ENCODE peak calls at places on chromosomes 1 and 21, in six cellular contexts. W is epithelial cell of esophagus, L is osteoblast, T is upper lobe of right lung, R is cardiac muscle cell, A is pancreas. U is an unnamed sample.

GRCh38 chr1:51300270-51300669 is 30.1 kb downstream of the TTC39A start:
- DNase-seq in T (peak), W (no peak), L (no peak), A (no peak), R (no peak), U (no peak)

GRCh38 chr1:110383311-110383990 is 7.4 kb downstream of the SLC16A4 start:
- DNase-seq in L (no peak), A (no peak), W (peak), R (peak), T (no peak), U (no peak)

GRCh38 chr21:20257052-20257451 is 741.2 kb upstream of the NCAM2 start:
- DNase-seq in T (no peak), L (no peak), R (no peak), W (no peak), A (no peak), U (no peak)

GRCh38 chr1:63615809-63616420 is 22.7 kb downstream of the PGM1 start:
- DNase-seq in W (peak), A (no peak), L (peak), T (no peak), R (peak), U (peak)

GRCh38 chr1:240970253-240970652 is 358.3 kb upstream of the GREM2 start:
- DNase-seq in W (no peak), A (no peak), T (no peak), L (no peak), R (no peak), U (no peak)

GRCh38 chr1:55203064-55203463 is 12.1 kb downstream of the USP24 start:
- DNase-seq in R (no peak), L (no peak), A (no peak), T (no peak), W (no peak), U (no peak)

GRCh38 chr1:1073743-1074587 is at the start of gene RNF223:
- DNase-seq in R (no peak), A (peak), W (peak), T (peak), L (peak), U (no peak)

GRCh38 chr1:230713915-230714764 is at the start of gene AGT:
- DNase-seq in T (no peak), A (peak), R (peak), W (no peak), L (peak), U (no peak)

GRCh38 chr1:218426343-218426657 is 81.2 kb downstream of the TGFB2 start:
- DNase-seq in L (no peak), R (peak), W (peak), A (no peak), T (no peak), U (no peak)

GRCh38 chr1:211711313-211711712 is 35.9 kb upstream of the NEK2 start:
- DNase-seq in R (no peak), A (no peak), W (no peak), T (no peak), L (no peak), U (no peak)

GRCh38 chr1:11100149-11100493 is 452 bp upstream of the EXOSC10 start:
- DNase-seq in A (no peak), R (no peak), L (no peak), T (no peak), W (no peak), U (no peak)

GRCh38 chr1:210244746-210245367 is 12.3 kb downstream of the SERTAD4 start:
- DNase-seq in L (peak), T (no peak), R (peak), W (no peak), A (no peak), U (no peak)

GRCh38 chr1:209845405-209845725 is 17.6 kb downstream of the UTP25 start:
- DNase-seq in T (no peak), W (no peak), A (no peak), R (no peak), L (no peak), U (no peak)

GRCh38 chr1:37825508-37825907 is 17.5 kb upstream of the YRDC start:
- DNase-seq in T (no peak), W (no peak), A (no peak), L (no peak), R (no peak), U (no peak)

GRCh38 chr21:34630536-34631143 is 15.7 kb upstream of the RCAN1 start:
- DNase-seq in T (no peak), W (peak), A (no peak), L (peak), R (peak), U (peak)

GRCh38 chr21:17472167-17472566 is 40.7 kb upstream of the CXADR start:
- DNase-seq in R (no peak), W (peak), L (no peak), A (no peak), T (no peak), U (no peak)

GRCh38 chr1:53084589-53084971 is 22.6 kb downstream of the PODN start:
- DNase-seq in W (peak), L (peak), A (no peak), T (no peak), R (no peak), U (no peak)

GRCh38 chr21:39660596-39660995 is 47.9 kb downstream of the B3GALT5 start:
- DNase-seq in A (no peak), L (no peak), T (peak), W (peak), R (peak), U (no peak)

GRCh38 chr1:91092503-91092902 is 70.7 kb upstream of the ZNF644 start:
- DNase-seq in W (peak), T (no peak), L (no peak), A (no peak), R (no peak), U (no peak)

DNA sequence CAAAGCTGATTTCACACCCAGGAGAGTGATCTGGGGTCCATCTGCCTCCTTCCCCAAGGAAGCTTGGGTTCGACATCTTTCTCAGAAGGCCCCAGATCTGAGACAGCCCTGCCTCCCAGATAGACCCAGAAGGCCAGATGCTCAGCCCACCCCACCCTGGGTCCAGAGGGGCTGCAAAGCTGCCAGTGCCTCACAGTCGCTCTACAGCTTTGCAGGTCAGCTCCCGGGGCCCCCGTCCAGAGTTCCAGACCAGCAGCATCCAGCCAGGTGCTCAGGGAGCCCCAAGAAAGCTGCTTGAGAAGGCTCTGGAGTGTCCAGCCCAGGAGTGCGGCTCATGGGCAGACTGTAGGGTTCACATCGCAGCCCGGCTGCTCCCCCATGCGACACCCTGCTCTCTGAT is 142.8 kb upstream of the ARHGEF16 start:
- DNase-seq in A (peak), T (no peak), R (no peak), L (no peak), W (no peak), U (no peak)
- TF ChIP-seq CTCF in A (no peak), T (no peak), R (no peak), L (no peak), W (no peak), U (no peak)

DNA sequence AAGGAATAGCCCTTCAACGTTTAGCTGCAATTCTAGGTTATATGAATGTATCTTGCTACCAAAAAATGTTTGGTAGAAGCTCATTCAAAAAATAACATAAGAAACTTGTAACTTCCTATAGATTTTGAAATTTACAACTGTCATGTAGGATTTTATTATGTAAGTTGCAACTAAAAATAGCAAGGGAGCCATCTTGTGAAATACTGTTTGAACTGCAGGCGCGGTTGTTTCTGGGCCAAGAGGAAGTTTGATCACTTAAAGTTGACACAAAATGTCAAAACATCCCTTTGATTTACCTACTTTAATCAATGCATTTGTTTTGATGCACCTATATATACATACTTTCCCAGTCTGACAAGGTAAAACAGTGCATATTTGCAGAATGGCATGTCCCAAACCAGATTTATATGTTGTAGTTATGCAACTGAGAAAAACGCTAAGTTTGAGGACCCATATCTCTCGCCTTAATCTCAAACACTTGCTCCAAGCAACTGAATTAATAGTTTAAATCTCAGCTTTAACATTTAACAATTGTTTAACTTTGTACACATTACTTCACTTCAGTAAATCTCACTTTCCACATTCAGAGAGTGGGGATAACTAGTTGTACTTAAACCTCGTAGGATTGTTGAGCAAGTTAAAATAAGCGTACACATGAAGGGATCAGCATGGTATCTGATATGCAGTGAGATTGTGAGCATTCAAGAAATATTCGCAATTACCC is 63.9 kb downstream of the KCNK2 start:
- DNase-seq in L (no peak), W (peak), R (peak), T (no peak), A (no peak), U (peak)
- TF ChIP-seq CTCF in L (peak), W (peak), R (peak), T (peak), A (no peak), U (peak)

GRCh38 chr1:160167056-160167455 is 15.7 kb downstream of the ATP1A4 start:
- DNase-seq in L (no peak), A (no peak), W (peak), R (no peak), T (no peak), U (no peak)

GRCh38 chr1:160168609-160169369 is 17.4 kb downstream of the ATP1A4 start:
- DNase-seq in W (no peak), R (no peak), T (no peak), A (no peak), L (peak), U (no peak)

GRCh38 chr1:160166459-160166858 is 15.1 kb downstream of the ATP1A4 start:
- DNase-seq in A (no peak), R (no peak), W (no peak), T (peak), L (no peak), U (no peak)

GRCh38 chr1:160167580-160167979 is 16.2 kb downstream of the ATP1A4 start:
- DNase-seq in T (no peak), L (peak), A (no peak), R (no peak), W (no peak), U (no peak)

GRCh38 chr1:160168016-160168415 is 16.6 kb downstream of the ATP1A4 start:
- DNase-seq in L (no peak), R (no peak), A (no peak), T (no peak), W (no peak), U (no peak)
- TF ChIP-seq CTCF in L (no peak), R (no peak), A (no peak), T (no peak), W (no peak), U (no peak)

DNA sequence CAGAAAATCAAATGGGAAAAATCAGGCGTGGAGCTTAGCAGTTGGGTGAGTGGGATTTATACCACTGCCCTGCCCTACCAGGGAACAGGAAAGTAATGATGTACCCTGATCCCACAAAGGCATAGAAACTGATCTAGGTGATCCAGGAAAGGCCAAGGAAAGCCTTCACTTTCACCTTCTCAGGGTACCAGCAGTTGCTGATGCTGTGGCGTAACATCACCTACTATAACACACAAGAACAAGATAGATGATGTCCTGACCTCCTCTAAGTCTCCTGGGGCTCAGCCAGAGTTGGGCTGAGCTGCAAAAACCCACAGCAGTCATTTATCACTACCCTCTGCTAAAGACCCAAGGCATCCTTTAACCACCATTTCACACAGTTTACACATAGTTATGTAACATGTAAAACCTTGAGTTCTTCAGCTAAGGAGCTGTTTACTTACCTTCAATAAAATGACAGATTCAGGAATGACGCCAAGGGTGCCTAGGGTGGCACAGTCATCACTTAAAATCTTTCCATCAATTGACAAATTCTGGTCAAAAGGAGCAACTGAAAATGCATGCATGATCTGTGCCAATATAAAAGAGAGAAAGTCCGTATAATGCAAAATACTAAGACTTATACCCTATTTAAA is 20.5 kb upstream of the RAP1GAP start:
- DNase-seq in L (no peak), W (no peak), R (no peak), T (no peak), A (no peak), U (no peak)
- TF ChIP-seq CTCF in L (no peak), W (no peak), R (no peak), T (no peak), A (no peak), U (no peak)

GRCh38 chr1:47442844-47443529 is 5.1 kb downstream of the FOXD2 start:
- DNase-seq in W (no peak), T (no peak), A (no peak), L (no peak), R (no peak), U (no peak)

GRCh38 chr1:47444317-47444577 is 6.4 kb downstream of the FOXD2 start:
- DNase-seq in L (no peak), A (no peak), R (no peak), W (no peak), T (no peak), U (no peak)

GRCh38 chr1:47445823-47446567 is 8.2 kb downstream of the FOXD2 start:
- DNase-seq in L (no peak), T (no peak), W (no peak), A (no peak), R (no peak), U (no peak)

GRCh38 chr1:47443530-47444316 is 5.9 kb downstream of the FOXD2 start:
- DNase-seq in L (no peak), A (no peak), R (no peak), W (no peak), T (no peak), U (no peak)

DNA sequence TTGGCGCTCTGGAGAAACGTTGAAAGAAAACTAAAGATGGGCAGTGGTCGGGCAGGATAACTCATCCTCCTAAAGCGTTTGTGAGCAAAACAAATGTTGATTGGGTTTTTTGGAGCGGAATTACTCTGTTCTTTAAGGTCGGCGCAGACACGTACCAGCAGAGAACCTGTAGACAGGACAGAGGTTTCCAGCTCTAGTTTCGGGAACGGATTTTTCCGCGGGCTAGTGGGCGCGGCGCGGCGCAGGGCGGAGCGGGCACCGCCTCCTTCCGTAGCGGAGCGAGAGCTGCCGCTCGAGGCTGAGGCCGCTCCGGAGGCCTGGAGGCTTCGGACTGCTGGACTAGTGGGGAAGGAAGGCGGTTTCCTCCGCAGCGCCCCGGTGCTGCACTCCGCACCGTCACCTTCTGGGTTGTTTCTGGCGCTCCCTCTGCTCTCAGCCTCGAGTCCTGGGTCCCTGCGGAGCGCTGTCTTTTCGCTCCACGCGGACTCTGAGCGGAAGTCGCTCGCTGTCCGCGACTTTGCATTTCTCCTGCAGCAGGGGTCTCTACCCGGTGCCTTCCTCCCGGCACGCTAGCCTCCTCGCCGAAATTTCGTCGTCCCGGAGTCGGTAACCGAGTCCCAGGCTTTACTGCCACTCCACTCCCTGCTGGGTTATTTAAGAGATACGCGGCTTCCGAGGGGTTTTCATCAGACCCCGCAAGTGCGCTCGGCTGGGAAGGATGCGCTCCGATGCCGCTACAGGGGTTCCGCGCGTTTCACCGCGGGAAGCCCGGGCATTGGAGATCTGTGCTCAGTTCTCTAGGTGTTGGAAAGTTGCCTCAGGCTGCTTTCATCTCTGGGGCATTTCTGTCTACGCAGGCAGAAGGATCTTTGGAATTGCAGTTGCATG is 7.0 kb downstream of the FOXD2 start:
- DNase-seq in R (peak), L (peak), T (peak), W (peak), A (no peak), U (no peak)
- TF ChIP-seq CTCF in R (no peak), L (no peak), T (no peak), W (no peak), A (no peak), U (no peak)

DNA sequence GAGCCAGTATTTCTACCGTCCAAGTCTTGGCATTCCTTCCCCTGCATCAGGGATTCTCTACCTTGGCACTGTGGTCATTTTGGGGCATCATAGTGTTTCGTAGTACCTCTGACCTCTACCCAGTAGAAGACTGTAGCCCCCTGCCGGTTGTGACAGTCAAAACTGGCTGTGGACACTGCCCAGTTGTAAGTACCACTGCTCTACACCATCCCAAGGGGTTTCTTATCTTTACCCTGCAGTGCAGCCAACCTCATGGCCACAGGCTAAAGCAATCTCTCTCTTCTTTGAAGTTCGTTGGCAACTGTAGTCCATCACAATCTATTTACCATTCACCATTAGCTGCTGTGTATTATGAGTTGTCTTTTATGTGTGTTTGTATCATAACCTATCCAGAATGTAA is 29.3 kb upstream of the ERO1B start:
- DNase-seq in L (no peak), T (no peak), W (no peak), R (no peak), A (no peak), U (no peak)
- TF ChIP-seq CTCF in L (no peak), T (no peak), W (no peak), R (no peak), A (no peak), U (no peak)

GRCh38 chr21:18725653-18726052 is 322.1 kb upstream of the TMPRSS15 start:
- DNase-seq in W (no peak), R (no peak), T (no peak), L (no peak), A (peak), U (no peak)
- TF ChIP-seq CTCF in W (no peak), R (no peak), T (no peak), L (no peak), A (no peak), U (peak)

GRCh38 chr1:23343246-23344110 is 606 bp downstream of the HNRNPR start:
- DNase-seq in T (no peak), R (peak), L (peak), A (peak), W (peak), U (peak)
- TF ChIP-seq CTCF in T (no peak), R (no peak), L (no peak), A (no peak), W (no peak), U (no peak)

GRCh38 chr1:190373705-190374336 is 103.8 kb downstream of the BRINP3 start:
- DNase-seq in A (no peak), T (no peak), L (no peak), W (peak), R (peak), U (no peak)
- TF ChIP-seq CTCF in A (peak), T (peak), L (no peak), W (peak), R (peak), U (peak)

U was measured in neural crest cell.